ENCODE peak calls at places on chromosomes 13 and 19, in seven cellular contexts. One of them, this sample, is unnamed.

GRCh38 chr13:68749801-68750200 is 1357.8 kb upstream of the ATXN8OS start:
- DNase-seq in upper lobe of left lung: no peak
- DNase-seq in body of pancreas: no peak
- DNase-seq in GM12891: no peak
- DNase-seq in right lobe of liver: no peak
- DNase-seq in NB4: no peak
- DNase-seq in esophagus squamous epithelium: no peak
- DNase-seq in this sample: no peak

GRCh38 chr19:17322854-17323253 is 11.8 kb downstream of the ANO8 start:
- DNase-seq in upper lobe of left lung: no peak
- DNase-seq in GM12891: no peak
- DNase-seq in right lobe of liver: no peak
- DNase-seq in body of pancreas: no peak
- DNase-seq in esophagus squamous epithelium: no peak
- DNase-seq in NB4: no peak
- DNase-seq in this sample: no peak

GRCh38 chr19:49861541-49862410 is 5.6 kb downstream of the PNKP start:
- DNase-seq in upper lobe of left lung: no peak
- DNase-seq in body of pancreas: no peak
- DNase-seq in NB4: no peak
- DNase-seq in right lobe of liver: peak; percentile 30
- DNase-seq in GM12891: no peak
- DNase-seq in esophagus squamous epithelium: no peak
- DNase-seq in this sample: no peak

GRCh38 chr13:99356216-99357089 is 49.3 kb upstream of the GPR183 start:
- DNase-seq in GM12891: peak; percentile 35
- DNase-seq in upper lobe of left lung: no peak
- DNase-seq in body of pancreas: no peak
- DNase-seq in NB4: no peak
- DNase-seq in esophagus squamous epithelium: no peak
- DNase-seq in right lobe of liver: no peak
- DNase-seq in this sample: peak; percentile 74

GRCh38 chr19:55585658-55586339 is 5.2 kb upstream of the ZNF579 start:
- DNase-seq in GM12891: no peak
- DNase-seq in NB4: peak; percentile 64
- DNase-seq in body of pancreas: peak; percentile 68
- DNase-seq in right lobe of liver: peak; percentile 68
- DNase-seq in esophagus squamous epithelium: no peak
- DNase-seq in upper lobe of left lung: peak; percentile 89
- DNase-seq in this sample: no peak

GRCh38 chr13:55073000-55073399 is 2044.4 kb downstream of the OLFM4 start:
- DNase-seq in esophagus squamous epithelium: no peak
- DNase-seq in GM12891: no peak
- DNase-seq in NB4: no peak
- DNase-seq in body of pancreas: no peak
- DNase-seq in upper lobe of left lung: no peak
- DNase-seq in right lobe of liver: no peak
- DNase-seq in this sample: no peak

GRCh38 chr19:51127755-51128154 is 3.0 kb downstream of the SIGLEC9 start:
- DNase-seq in body of pancreas: no peak
- DNase-seq in right lobe of liver: no peak
- DNase-seq in NB4: peak; percentile 94
- DNase-seq in GM12891: no peak
- DNase-seq in esophagus squamous epithelium: no peak
- DNase-seq in upper lobe of left lung: peak; percentile 69
- DNase-seq in this sample: no peak

GRCh38 chr13:75635621-75636338 is at the start of gene LMO7:
- DNase-seq in NB4: peak; percentile 73
- DNase-seq in upper lobe of left lung: peak; percentile 57
- DNase-seq in GM12891: peak; percentile 68
- DNase-seq in body of pancreas: peak; percentile 57
- DNase-seq in right lobe of liver: peak; percentile 61
- DNase-seq in esophagus squamous epithelium: no peak
- DNase-seq in this sample: peak; percentile 64

GRCh38 chr19:41449079-41449864 is 6.3 kb downstream of the ERICH4 start:
- DNase-seq in NB4: peak; percentile 72
- DNase-seq in GM12891: no peak
- DNase-seq in esophagus squamous epithelium: no peak
- DNase-seq in body of pancreas: peak; percentile 71
- DNase-seq in right lobe of liver: peak; percentile 79
- DNase-seq in upper lobe of left lung: peak; percentile 86
- DNase-seq in this sample: peak; percentile 61

GRCh38 chr19:3094638-3095374 is 644 bp downstream of the GNA11 start:
- DNase-seq in right lobe of liver: no peak
- DNase-seq in GM12891: no peak
- DNase-seq in esophagus squamous epithelium: no peak
- DNase-seq in NB4: peak; percentile 51
- DNase-seq in upper lobe of left lung: no peak
- DNase-seq in body of pancreas: no peak
- DNase-seq in this sample: peak; percentile 74

GRCh38 chr19:31347828-31348314 is 1.4 kb downstream of the TSHZ3 start:
- DNase-seq in NB4: no peak
- DNase-seq in right lobe of liver: no peak
- DNase-seq in body of pancreas: no peak
- DNase-seq in GM12891: no peak
- DNase-seq in upper lobe of left lung: no peak
- DNase-seq in esophagus squamous epithelium: no peak
- DNase-seq in this sample: no peak

GRCh38 chr19:4431808-4432674 is 25.6 kb downstream of the UBXN6 start:
- DNase-seq in right lobe of liver: no peak
- DNase-seq in NB4: peak; percentile 69
- DNase-seq in esophagus squamous epithelium: no peak
- DNase-seq in upper lobe of left lung: peak; percentile 33
- DNase-seq in GM12891: no peak
- DNase-seq in body of pancreas: no peak
- DNase-seq in this sample: no peak

GRCh38 chr13:70895599-70895998 is 787.3 kb upstream of the KLHL1 start:
- DNase-seq in right lobe of liver: no peak
- DNase-seq in NB4: no peak
- DNase-seq in esophagus squamous epithelium: no peak
- DNase-seq in body of pancreas: no peak
- DNase-seq in upper lobe of left lung: no peak
- DNase-seq in GM12891: no peak
- DNase-seq in this sample: no peak

GRCh38 chr19:41971363-41971762 is 12.2 kb upstream of the RABAC1 start:
- DNase-seq in esophagus squamous epithelium: no peak
- DNase-seq in GM12891: no peak
- DNase-seq in right lobe of liver: no peak
- DNase-seq in NB4: no peak
- DNase-seq in upper lobe of left lung: no peak
- DNase-seq in body of pancreas: no peak
- DNase-seq in this sample: no peak

GRCh38 chr13:105368781-105369180 is 1166.7 kb downstream of the EFNB2 start:
- DNase-seq in GM12891: no peak
- DNase-seq in right lobe of liver: no peak
- DNase-seq in NB4: no peak
- DNase-seq in body of pancreas: no peak
- DNase-seq in esophagus squamous epithelium: no peak
- DNase-seq in upper lobe of left lung: no peak
- DNase-seq in this sample: no peak

GRCh38 chr19:7521551-7522071 is 813 bp upstream of the MCOLN1 start:
- DNase-seq in body of pancreas: no peak
- DNase-seq in upper lobe of left lung: no peak
- DNase-seq in right lobe of liver: no peak
- DNase-seq in NB4: no peak
- DNase-seq in esophagus squamous epithelium: no peak
- DNase-seq in GM12891: no peak
- DNase-seq in this sample: no peak

GRCh38 chr19:4099054-4099764 is 24.7 kb downstream of the MAP2K2 start:
- DNase-seq in right lobe of liver: no peak
- DNase-seq in NB4: peak; percentile 88
- DNase-seq in body of pancreas: no peak
- DNase-seq in upper lobe of left lung: peak; percentile 90
- DNase-seq in esophagus squamous epithelium: no peak
- DNase-seq in GM12891: no peak
- DNase-seq in this sample: no peak

GRCh38 chr13:67355791-67356190 is 125.7 kb upstream of the PCDH9 start:
- DNase-seq in right lobe of liver: no peak
- DNase-seq in body of pancreas: no peak
- DNase-seq in NB4: no peak
- DNase-seq in GM12891: no peak
- DNase-seq in upper lobe of left lung: no peak
- DNase-seq in esophagus squamous epithelium: no peak
- DNase-seq in this sample: no peak

GRCh38 chr19:15213715-15214381 is 13.1 kb upstream of the NOTCH3 start:
- DNase-seq in GM12891: no peak
- DNase-seq in NB4: no peak
- DNase-seq in upper lobe of left lung: no peak
- DNase-seq in esophagus squamous epithelium: no peak
- DNase-seq in body of pancreas: peak; percentile 59
- DNase-seq in right lobe of liver: no peak
- DNase-seq in this sample: no peak

GRCh38 chr19:52464798-52465470 is 11.6 kb downstream of the ZNF578 start:
- DNase-seq in esophagus squamous epithelium: no peak
- DNase-seq in NB4: peak; percentile 57
- DNase-seq in GM12891: no peak
- DNase-seq in right lobe of liver: no peak
- DNase-seq in body of pancreas: no peak
- DNase-seq in upper lobe of left lung: no peak
- DNase-seq in this sample: no peak

GRCh38 chr13:94056362-94056990 is 423.0 kb downstream of the DCT start:
- DNase-seq in NB4: no peak
- DNase-seq in right lobe of liver: no peak
- DNase-seq in GM12891: no peak
- DNase-seq in body of pancreas: no peak
- DNase-seq in upper lobe of left lung: no peak
- DNase-seq in esophagus squamous epithelium: no peak
- DNase-seq in this sample: no peak

GRCh38 chr19:44846455-44847143 is 502 bp downstream of the NECTIN2 start:
- DNase-seq in right lobe of liver: no peak
- DNase-seq in GM12891: no peak
- DNase-seq in NB4: no peak
- DNase-seq in esophagus squamous epithelium: no peak
- DNase-seq in upper lobe of left lung: no peak
- DNase-seq in body of pancreas: peak; percentile 62
- DNase-seq in this sample: no peak

GRCh38 chr19:45311640-45312039 is 11.0 kb downstream of the CKM start:
- DNase-seq in right lobe of liver: no peak
- DNase-seq in GM12891: no peak
- DNase-seq in esophagus squamous epithelium: no peak
- DNase-seq in upper lobe of left lung: no peak
- DNase-seq in NB4: peak; percentile 73
- DNase-seq in body of pancreas: no peak
- DNase-seq in this sample: no peak

GRCh38 chr19:28213476-28214082 is 999.4 kb downstream of the UQCRFS1 start:
- DNase-seq in right lobe of liver: no peak
- DNase-seq in esophagus squamous epithelium: no peak
- DNase-seq in body of pancreas: no peak
- DNase-seq in upper lobe of left lung: no peak
- DNase-seq in GM12891: no peak
- DNase-seq in NB4: peak; percentile 23
- DNase-seq in this sample: peak; percentile 0

GRCh38 chr13:113066746-113067145 is 38.8 kb upstream of the F7 start:
- DNase-seq in body of pancreas: no peak
- DNase-seq in right lobe of liver: no peak
- DNase-seq in GM12891: no peak
- DNase-seq in upper lobe of left lung: no peak
- DNase-seq in NB4: no peak
- DNase-seq in esophagus squamous epithelium: no peak
- DNase-seq in this sample: no peak

GRCh38 chr13:114325729-114326128 is 11.4 kb downstream of the CHAMP1 start:
- DNase-seq in esophagus squamous epithelium: no peak
- DNase-seq in upper lobe of left lung: no peak
- DNase-seq in right lobe of liver: no peak
- DNase-seq in NB4: peak; percentile 45
- DNase-seq in GM12891: no peak
- DNase-seq in body of pancreas: no peak
- DNase-seq in this sample: no peak

GRCh38 chr13:114124486-114124885 is 7.9 kb downstream of the RASA3 start:
- DNase-seq in right lobe of liver: peak; percentile 11
- DNase-seq in GM12891: no peak
- DNase-seq in body of pancreas: no peak
- DNase-seq in upper lobe of left lung: no peak
- DNase-seq in NB4: no peak
- DNase-seq in esophagus squamous epithelium: no peak
- DNase-seq in this sample: no peak

GRCh38 chr19:18440421-18440877 is 2.5 kb upstream of the ISYNA1 start:
- DNase-seq in NB4: peak; percentile 60
- DNase-seq in GM12891: peak; percentile 50
- DNase-seq in right lobe of liver: no peak
- DNase-seq in esophagus squamous epithelium: no peak
- DNase-seq in upper lobe of left lung: no peak
- DNase-seq in body of pancreas: no peak
- DNase-seq in this sample: peak; percentile 52
- TF ChIP-seq POLR2A in NB4: no peak
- TF ChIP-seq POLR2A in GM12891: no peak
- TF ChIP-seq POLR2A in right lobe of liver: no peak
- TF ChIP-seq POLR2A in esophagus squamous epithelium: no peak
- TF ChIP-seq POLR2A in upper lobe of left lung: no peak
- TF ChIP-seq POLR2A in body of pancreas: no peak
- TF ChIP-seq POLR2A in this sample: no peak

DNA sequence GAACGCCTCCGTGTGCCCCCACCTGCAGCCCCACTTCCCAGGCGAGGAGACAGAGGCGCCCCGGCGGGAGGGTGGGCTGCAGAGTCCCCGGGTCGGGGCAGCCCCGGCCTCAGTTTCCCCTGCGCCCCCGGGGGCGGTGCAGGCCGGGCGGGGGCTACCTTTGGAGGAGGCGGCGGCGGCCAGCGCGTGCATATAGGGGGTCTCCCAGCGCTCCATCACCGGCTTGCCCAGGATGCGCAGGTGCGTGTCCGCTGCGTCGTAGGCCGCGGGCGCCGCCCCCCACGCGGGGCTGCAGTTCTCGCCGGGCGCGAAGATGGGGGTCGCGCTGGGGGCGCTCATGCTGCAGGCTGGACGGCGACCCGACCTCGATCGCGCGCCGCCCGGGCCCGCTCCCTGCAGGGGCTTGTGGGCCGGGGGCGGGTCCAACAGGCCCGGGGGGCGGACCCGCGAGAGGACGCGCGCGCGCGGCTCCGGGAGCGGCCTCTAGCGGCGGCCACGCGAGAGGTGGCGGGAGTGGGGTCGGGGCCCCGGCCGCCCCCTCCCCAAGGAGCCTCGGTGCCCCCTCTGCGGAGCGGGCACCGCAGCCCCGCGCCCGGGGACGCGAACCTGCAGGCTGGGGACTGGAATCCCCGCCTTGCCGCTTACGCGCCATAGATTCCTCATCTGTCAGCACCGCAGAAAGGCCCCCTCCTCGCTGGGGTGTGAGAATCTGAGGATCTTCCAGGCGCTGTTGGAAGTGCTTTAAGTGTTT is at the start of gene GAMT:
- DNase-seq in upper lobe of left lung: no peak
- DNase-seq in body of pancreas: peak; percentile 55
- DNase-seq in right lobe of liver: peak; percentile 69
- DNase-seq in NB4: peak; percentile 33
- DNase-seq in esophagus squamous epithelium: no peak
- DNase-seq in GM12891: peak; percentile 87
- DNase-seq in this sample: peak; percentile 61
- TF ChIP-seq POLR2A in upper lobe of left lung: peak; percentile 28
- TF ChIP-seq POLR2A in body of pancreas: no peak
- TF ChIP-seq POLR2A in right lobe of liver: peak; percentile 73
- TF ChIP-seq POLR2A in NB4: no peak
- TF ChIP-seq POLR2A in esophagus squamous epithelium: no peak
- TF ChIP-seq POLR2A in GM12891: no peak
- TF ChIP-seq POLR2A in this sample: no peak

GRCh38 chr19:11197291-11198174 is at the start of gene KANK2:
- DNase-seq in body of pancreas: peak; percentile 93
- DNase-seq in upper lobe of left lung: peak; percentile 87
- DNase-seq in GM12891: peak; percentile 98
- DNase-seq in NB4: peak; percentile 81
- DNase-seq in right lobe of liver: peak; percentile 91
- DNase-seq in esophagus squamous epithelium: no peak
- DNase-seq in this sample: peak; percentile 90
- TF ChIP-seq POLR2A in body of pancreas: peak; percentile 57
- TF ChIP-seq POLR2A in upper lobe of left lung: peak; percentile 85
- TF ChIP-seq POLR2A in GM12891: no peak
- TF ChIP-seq POLR2A in NB4: peak; percentile 67
- TF ChIP-seq POLR2A in right lobe of liver: peak; percentile 78
- TF ChIP-seq POLR2A in esophagus squamous epithelium: peak; percentile 80
- TF ChIP-seq POLR2A in this sample: peak; percentile 57

GRCh38 chr19:18503971-18504885 is 17.6 kb downstream of the ELL start:
- DNase-seq in upper lobe of left lung: no peak
- DNase-seq in esophagus squamous epithelium: no peak
- DNase-seq in body of pancreas: peak; percentile 42
- DNase-seq in NB4: no peak
- DNase-seq in GM12891: no peak
- DNase-seq in right lobe of liver: peak; percentile 84
- DNase-seq in this sample: no peak
- TF ChIP-seq POLR2A in upper lobe of left lung: no peak
- TF ChIP-seq POLR2A in esophagus squamous epithelium: no peak
- TF ChIP-seq POLR2A in body of pancreas: no peak
- TF ChIP-seq POLR2A in NB4: no peak
- TF ChIP-seq POLR2A in GM12891: no peak
- TF ChIP-seq POLR2A in right lobe of liver: peak; percentile 46
- TF ChIP-seq POLR2A in this sample: no peak

This sample was measured in erythroblast.